ENCODE peak calls at places on chromosomes 2 and 18, in ten cellular contexts. Z is stimulated activated CD8-positive, alpha-beta memory T cell treated with anti-CD3 and anti-CD28 coated beads, Interleukin-4, amount 100 ng/mL, for 48 hours; N is GM03348; U is AG10803; P is A172; Q is mesothelial cell of epicardium; C is A549; I is globus pallidus; H is activated T-helper 1 cell treated with anti-CD3 and anti-CD28 coated beads, Interleukin-12 subunit alpha, Interleukin-12 subunit beta, Interleukin-2, Interleukin-4 antibody, amounts not matched to agents 30 ng/mL and 10 ng/mL and 1 ng/mL, durations not matched to agents 14 hours and 24 hours and 36 hours; R is GM19239. Y is an unnamed sample.

GRCh38 chr2:172323256-172323655 is 104.1 kb upstream of the ITGA6 start:
- DNase-seq in Z (no peak), N (no peak), U (no peak), P (no peak), Q (no peak), C (no peak), I (no peak), H (no peak), R (no peak), Y (no peak)

GRCh38 chr18:24190590-24190989 is 51.7 kb downstream of the CABYR start:
- DNase-seq in Z (no peak), N (no peak), U (no peak), P (peak), Q (no peak), C (no peak), I (no peak), H (no peak), R (no peak), Y (no peak)

GRCh38 chr18:40607741-40608140 is 1347.3 kb upstream of the PIK3C3 start:
- DNase-seq in Z (no peak), N (no peak), U (no peak), P (no peak), Q (no peak), C (no peak), I (no peak), H (no peak), R (no peak), Y (no peak)

GRCh38 chr2:70979626-70980025 is 1.2 kb downstream of the ANKRD53 start:
- DNase-seq in Z (no peak), N (no peak), U (no peak), P (no peak), Q (no peak), C (no peak), I (no peak), H (no peak), R (no peak), Y (peak)

GRCh38 chr18:21341141-21341540 is 99.1 kb downstream of the GREB1L start:
- DNase-seq in Z (no peak), N (no peak), U (peak), P (no peak), Q (no peak), C (no peak), I (no peak), H (no peak), R (no peak), Y (no peak)

GRCh38 chr2:220373878-220374277 is 746.4 kb downstream of the SLC4A3 start:
- DNase-seq in Z (no peak), N (no peak), U (peak), P (no peak), Q (no peak), C (no peak), I (no peak), H (no peak), R (no peak), Y (no peak)

GRCh38 chr2:44546469-44547127 is 184.9 kb downstream of the CAMKMT start:
- DNase-seq in Z (no peak), N (no peak), U (no peak), P (no peak), Q (no peak), C (no peak), I (no peak), H (no peak), R (no peak), Y (no peak)

GRCh38 chr2:44083054-44083453 is 85.6 kb upstream of the PPM1B start:
- DNase-seq in Z (no peak), N (no peak), U (no peak), P (no peak), Q (no peak), C (no peak), I (peak), H (no peak), R (no peak), Y (peak)

GRCh38 chr2:219369447-219369861 is 18.3 kb downstream of the DNPEP start:
- DNase-seq in Z (no peak), N (no peak), U (peak), P (peak), Q (no peak), C (no peak), I (peak), H (no peak), R (no peak), Y (peak)

GRCh38 chr2:72133721-72134407 is 13.8 kb downstream of the CYP26B1 start:
- DNase-seq in Z (no peak), N (no peak), U (no peak), P (no peak), Q (peak), C (no peak), I (no peak), H (no peak), R (no peak), Y (no peak)

GRCh38 chr2:234454433-234454832 is 42.4 kb downstream of the ARL4C start:
- DNase-seq in Z (no peak), N (no peak), U (no peak), P (no peak), Q (no peak), C (no peak), I (no peak), H (peak), R (no peak), Y (no peak)

GRCh38 chr18:9771261-9771976 is 63.3 kb downstream of the RAB31 start:
- DNase-seq in Z (peak), N (peak), U (peak), P (peak), Q (peak), C (peak), I (peak), H (peak), R (peak), Y (peak)

GRCh38 chr18:57768557-57769326 is 34.4 kb downstream of the ATP8B1 start:
- DNase-seq in Z (no peak), N (peak), U (peak), P (peak), Q (no peak), C (no peak), I (no peak), H (no peak), R (no peak), Y (no peak)

GRCh38 chr18:50475538-50476193 is 84.2 kb upstream of the MAPK4 start:
- DNase-seq in Z (no peak), N (no peak), U (no peak), P (no peak), Q (no peak), C (no peak), I (no peak), H (no peak), R (no peak), Y (no peak)

GRCh38 chr2:172972005-172972619 is 103.5 kb upstream of the MAP3K20 start:
- DNase-seq in Z (peak), N (peak), U (peak), P (peak), Q (no peak), C (peak), I (peak), H (no peak), R (peak), Y (peak)

GRCh38 chr2:54945401-54946219 is 104.6 kb downstream of the RTN4 start:
- DNase-seq in Z (peak), N (peak), U (peak), P (no peak), Q (no peak), C (no peak), I (peak), H (no peak), R (no peak), Y (no peak)

GRCh38 chr2:30201990-30202389 is 29.3 kb upstream of the LBH start:
- DNase-seq in Z (no peak), N (peak), U (peak), P (no peak), Q (no peak), C (no peak), I (peak), H (no peak), R (no peak), Y (no peak)

GRCh38 chr2:130810490-130810889 is 26.2 kb upstream of the ARHGEF4 start:
- DNase-seq in Z (no peak), N (no peak), U (no peak), P (no peak), Q (no peak), C (no peak), I (no peak), H (no peak), R (no peak), Y (no peak)

GRCh38 chr2:164495491-164496223 is 125.6 kb downstream of the GRB14 start:
- DNase-seq in Z (no peak), N (peak), U (peak), P (peak), Q (no peak), C (peak), I (peak), H (no peak), R (no peak), Y (no peak)

GRCh38 chr2:217016829-217017228 is 157.0 kb upstream of the TNP1 start:
- DNase-seq in Z (no peak), N (no peak), U (peak), P (no peak), Q (no peak), C (no peak), I (no peak), H (no peak), R (no peak), Y (no peak)

GRCh38 chr2:137223722-137224121 is 458.4 kb downstream of the THSD7B start:
- DNase-seq in Z (no peak), N (no peak), U (no peak), P (no peak), Q (no peak), C (no peak), I (no peak), H (no peak), R (no peak), Y (no peak)

GRCh38 chr18:56645415-56646016 is 5.6 kb upstream of the WDR7 start:
- DNase-seq in Z (no peak), N (peak), U (no peak), P (no peak), Q (no peak), C (no peak), I (no peak), H (no peak), R (no peak), Y (no peak)

GRCh38 chr18:28147674-28148171 is 29.2 kb downstream of the CDH2 start:
- DNase-seq in Z (no peak), N (no peak), U (peak), P (no peak), Q (no peak), C (no peak), I (peak), H (no peak), R (no peak), Y (no peak)

GRCh38 chr2:178895171-178895570 is 87.9 kb upstream of the TTN start:
- DNase-seq in Z (no peak), N (no peak), U (no peak), P (no peak), Q (no peak), C (no peak), I (no peak), H (no peak), R (no peak), Y (no peak)

GRCh38 chr2:166057363-166058169 is 70.3 kb downstream of the SCN1A start:
- DNase-seq in Z (no peak), N (peak), U (peak), P (peak), Q (no peak), C (no peak), I (no peak), H (no peak), R (no peak), Y (no peak)

GRCh38 chr18:11665146-11665545 is 23.9 kb upstream of the GNAL start:
- DNase-seq in Z (no peak), N (no peak), U (no peak), P (no peak), Q (no peak), C (no peak), I (no peak), H (no peak), R (no peak), Y (no peak)

GRCh38 chr2:135851858-135852257 is 14.9 kb upstream of the LCT start:
- DNase-seq in Z (no peak), N (no peak), U (peak), P (no peak), Q (no peak), C (no peak), I (no peak), H (no peak), R (no peak), Y (no peak)

GRCh38 chr2:216108310-216108966 is 710 bp upstream of the XRCC5 start:
- DNase-seq in Z (no peak), N (no peak), U (no peak), P (peak), Q (no peak), C (no peak), I (no peak), H (no peak), R (no peak), Y (no peak)

GRCh38 chr2:38315707-38316333 is 61.3 kb downstream of the ATL2 start:
- DNase-seq in Z (no peak), N (peak), U (peak), P (peak), Q (no peak), C (peak), I (peak), H (peak), R (peak), Y (no peak)

GRCh38 chr2:223642496-223642895 is 40.3 kb upstream of the SCG2 start:
- DNase-seq in Z (no peak), N (no peak), U (peak), P (no peak), Q (no peak), C (no peak), I (no peak), H (no peak), R (no peak), Y (no peak)

GRCh38 chr2:64440831-64441230 is 13.1 kb upstream of the LGALSL start:
- DNase-seq in Z (no peak), N (no peak), U (no peak), P (no peak), Q (no peak), C (no peak), I (no peak), H (no peak), R (no peak), Y (no peak)

GRCh38 chr2:46230115-46230571 is 67.1 kb upstream of the EPAS1 start:
- DNase-seq in Z (no peak), N (no peak), U (no peak), P (no peak), Q (no peak), C (peak), I (peak), H (no peak), R (no peak), Y (peak)

GRCh38 chr18:26549486-26550435 is 1.4 kb upstream of the KCTD1 start:
- DNase-seq in Z (peak), N (peak), U (peak), P (peak), Q (peak), C (peak), I (peak), H (no peak), R (peak), Y (peak)

GRCh38 chr2:216921057-216921456 is 61.2 kb upstream of the TNP1 start:
- DNase-seq in Z (no peak), N (no peak), U (no peak), P (no peak), Q (no peak), C (no peak), I (no peak), H (no peak), R (no peak), Y (no peak)

GRCh38 chr2:219728993-219729487 is 101.6 kb downstream of the SLC4A3 start:
- DNase-seq in Z (no peak), N (no peak), U (no peak), P (peak), Q (no peak), C (no peak), I (no peak), H (no peak), R (no peak), Y (no peak)

GRCh38 chr2:213932-214693 is 49.7 kb downstream of the SH3YL1 start:
- DNase-seq in Z (no peak), N (peak), U (no peak), P (no peak), Q (no peak), C (no peak), I (no peak), H (no peak), R (no peak), Y (peak)

Y was measured in left lobe of liver.